ENCODE peak calls at places on chromosomes 7 and 10, in six cellular contexts. I is iPS DF 6.9; F is Panc1; S is CD8-positive, alpha-beta memory T cell; Y is naive thymus-derived CD4-positive, alpha-beta T cell; L is stomach. E is an unnamed sample.
A peak's percentile ranks its signal among the peaks of the same experiment; 100 is the strongest.

GRCh38 chr10:113007821-113008220 is 57.8 kb downstream of the TCF7L2 start:
- DNase-seq in I (no peak), F (no peak), S (no peak), Y (no peak), L (no peak), E (peak; percentile 27)

GRCh38 chr7:99036531-99037175 is 107.3 kb downstream of the SMURF1 start:
- DNase-seq in I (peak; percentile 41), F (no peak), S (no peak), Y (no peak), L (no peak), E (no peak)

GRCh38 chr10:1074748-1075358 is 18.7 kb downstream of the WDR37 start:
- DNase-seq in I (no peak), F (no peak), S (no peak), Y (no peak), L (no peak), E (peak; percentile 15)

GRCh38 chr7:129875745-129876411 is 76.9 kb downstream of the UBE2H start:
- DNase-seq in I (no peak), F (no peak), S (no peak), Y (no peak), L (no peak), E (no peak)

GRCh38 chr10:98172073-98172472 is 37.6 kb downstream of the R3HCC1L start:
- DNase-seq in I (no peak), F (no peak), S (no peak), Y (no peak), L (no peak), E (no peak)

GRCh38 chr10:25498645-25499044 is 323.8 kb downstream of the GPR158 start:
- DNase-seq in I (no peak), F (no peak), S (no peak), Y (no peak), L (no peak), E (no peak)

GRCh38 chr10:91681361-91682276 is 48.7 kb upstream of the PPP1R3C start:
- DNase-seq in I (no peak), F (no peak), S (no peak), Y (no peak), L (no peak), E (no peak)

GRCh38 chr7:30331338-30331737 is 46.9 kb downstream of the ZNRF2 start:
- DNase-seq in I (no peak), F (no peak), S (no peak), Y (no peak), L (no peak), E (no peak)

GRCh38 chr7:103859699-103860098 is 129.8 kb downstream of the RELN start:
- DNase-seq in I (no peak), F (no peak), S (no peak), Y (no peak), L (no peak), E (no peak)

GRCh38 chr10:123134058-123134914 is 1.5 kb upstream of the HMX3 start:
- DNase-seq in I (no peak), F (no peak), S (no peak), Y (no peak), L (no peak), E (no peak)

GRCh38 chr7:34900891-34901493 is 136.3 kb downstream of the DPY19L1 start:
- DNase-seq in I (peak; percentile 52), F (no peak), S (no peak), Y (no peak), L (no peak), E (peak; percentile 20)

GRCh38 chr7:108525327-108525984 is 479 bp downstream of the PNPLA8 start:
- DNase-seq in I (peak; percentile 50), F (peak; percentile 61), S (no peak), Y (no peak), L (no peak), E (no peak)

GRCh38 chr7:79702116-79702515 is 248.6 kb upstream of the MAGI2 start:
- DNase-seq in I (no peak), F (no peak), S (no peak), Y (no peak), L (no peak), E (no peak)

GRCh38 chr10:30093303-30093967 is 34.0 kb upstream of the JCAD start:
- DNase-seq in I (no peak), F (no peak), S (no peak), Y (no peak), L (no peak), E (no peak)

GRCh38 chr10:114754445-114755320 is 66.9 kb upstream of the FHIP2A start:
- DNase-seq in I (no peak), F (peak; percentile 78), S (no peak), Y (no peak), L (no peak), E (no peak)

GRCh38 chr7:24572421-24573007 is 738 bp upstream of the PALS2 start:
- DNase-seq in I (no peak), F (no peak), S (no peak), Y (peak; percentile 38), L (no peak), E (peak; percentile 29)

GRCh38 chr7:18520450-18521235 is 25.1 kb downstream of the HDAC9 start:
- DNase-seq in I (no peak), F (no peak), S (no peak), Y (no peak), L (no peak), E (no peak)

GRCh38 chr7:43594020-43594419 is 11.1 kb downstream of the STK17A start:
- DNase-seq in I (no peak), F (no peak), S (no peak), Y (no peak), L (no peak), E (no peak)

GRCh38 chr10:35409094-35409582 is 72.8 kb downstream of the CCNY start:
- DNase-seq in I (no peak), F (no peak), S (no peak), Y (no peak), L (no peak), E (no peak)

GRCh38 chr10:19651549-19651948 is 164.7 kb upstream of the PLXDC2 start:
- DNase-seq in I (no peak), F (no peak), S (no peak), Y (no peak), L (no peak), E (no peak)

GRCh38 chr7:135510603-135511183 is 791 bp upstream of the CNOT4 start:
- DNase-seq in I (no peak), F (peak; percentile 46), S (no peak), Y (no peak), L (no peak), E (no peak)

GRCh38 chr10:118108194-118109026 is 61.7 kb upstream of the RAB11FIP2 start:
- DNase-seq in I (no peak), F (no peak), S (no peak), Y (no peak), L (no peak), E (no peak)

GRCh38 chr10:77289027-77289501 is 348.5 kb downstream of the KCNMA1 start:
- DNase-seq in I (no peak), F (no peak), S (no peak), Y (no peak), L (no peak), E (no peak)

GRCh38 chr7:94509264-94509878 is at the start of gene CASD1:
- DNase-seq in I (no peak), F (no peak), S (peak; percentile 40), Y (peak; percentile 70), L (peak; percentile 55), E (peak; percentile 68)

GRCh38 chr10:32207544-32207943 is 139.4 kb downstream of the EPC1 start:
- DNase-seq in I (no peak), F (no peak), S (peak; percentile 24), Y (peak; percentile 54), L (peak; percentile 78), E (peak; percentile 71)

GRCh38 chr10:74870191-74870590 is 43.8 kb downstream of the KAT6B start:
- DNase-seq in I (no peak), F (no peak), S (no peak), Y (no peak), L (no peak), E (no peak)

GRCh38 chr7:148783801-148784527 is 85.3 kb downstream of the CUL1 start:
- DNase-seq in I (no peak), F (no peak), S (no peak), Y (no peak), L (no peak), E (no peak)

GRCh38 chr10:21514808-21515580 is 10.5 kb downstream of the SKIDA1 start:
- DNase-seq in I (no peak), F (no peak), S (no peak), Y (no peak), L (no peak), E (no peak)

GRCh38 chr10:46079831-46080585 is 33.9 kb upstream of the MSMB start:
- DNase-seq in I (no peak), F (no peak), S (no peak), Y (no peak), L (no peak), E (no peak)
- H3K27ac ChIP-seq in I (no peak overlapping the region), F (no peak overlapping the region), S (no peak overlapping the region), Y (no peak overlapping the region), L (no peak overlapping the region), E (no peak overlapping the region)

DNA sequence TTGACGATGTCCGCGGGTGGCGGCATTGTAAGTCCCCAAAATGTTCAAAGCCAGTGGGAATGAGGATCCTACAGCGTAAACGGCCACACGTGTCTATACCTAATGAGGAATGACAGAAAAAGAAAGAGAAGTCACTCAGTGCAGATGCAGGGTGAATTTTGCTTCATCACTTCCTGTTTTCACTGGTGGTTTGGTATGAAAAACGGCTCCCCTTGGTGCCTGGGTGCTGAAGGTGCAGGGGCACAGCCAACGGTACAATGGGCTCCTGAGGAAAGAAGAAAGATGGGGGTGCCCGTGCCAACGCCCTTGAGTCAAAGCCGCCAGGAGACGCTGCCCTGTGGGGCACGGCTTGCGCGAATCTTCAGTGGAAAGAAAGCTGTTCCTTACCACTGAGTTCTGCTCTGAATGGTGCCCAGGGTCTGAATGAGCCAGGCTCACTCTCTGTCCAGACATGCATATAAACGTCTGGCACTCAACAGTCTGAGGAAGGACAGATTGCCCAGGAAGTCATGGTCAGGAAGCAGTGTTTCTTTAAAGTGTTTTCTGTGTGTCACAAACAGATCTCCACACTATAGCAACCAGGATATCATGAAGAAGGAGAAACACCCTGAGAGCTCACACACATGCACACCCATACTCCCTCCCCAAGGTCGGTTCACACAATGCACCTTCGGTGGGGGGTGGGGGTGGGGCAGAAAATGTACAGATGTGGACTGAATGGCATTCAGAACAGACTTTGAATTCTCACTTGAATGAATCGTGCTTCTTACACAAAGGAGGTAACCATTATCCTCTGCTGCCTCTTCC is 105.8 kb downstream of the ELMO1 start:
- DNase-seq in I (no peak), F (no peak), S (peak; percentile 44), Y (peak; percentile 73), L (peak; percentile 31), E (peak; percentile 78)
- H3K4me3 ChIP-seq in I (no peak overlapping the region), F (no peak overlapping the region), S (peak overlapping the region; percentile 79), Y (peak overlapping the region; percentile 55), L (peak overlapping the region; percentile 22), E (peak overlapping the region; percentile 98)

GRCh38 chr10:44920252-44920651 is 9.1 kb downstream of the TMEM72 start:
- DNase-seq in I (no peak), F (no peak), S (no peak), Y (no peak), L (no peak), E (no peak)
- H3K27me3 ChIP-seq in I (no peaks in the 10 kb centered on the region), F (peaks cover 5% of the 10 kb centered on the region), S (no peaks in the 10 kb centered on the region), Y (no peaks in the 10 kb centered on the region), L (no peaks in the 10 kb centered on the region), E (peaks cover 3% of the 10 kb centered on the region)

DNA sequence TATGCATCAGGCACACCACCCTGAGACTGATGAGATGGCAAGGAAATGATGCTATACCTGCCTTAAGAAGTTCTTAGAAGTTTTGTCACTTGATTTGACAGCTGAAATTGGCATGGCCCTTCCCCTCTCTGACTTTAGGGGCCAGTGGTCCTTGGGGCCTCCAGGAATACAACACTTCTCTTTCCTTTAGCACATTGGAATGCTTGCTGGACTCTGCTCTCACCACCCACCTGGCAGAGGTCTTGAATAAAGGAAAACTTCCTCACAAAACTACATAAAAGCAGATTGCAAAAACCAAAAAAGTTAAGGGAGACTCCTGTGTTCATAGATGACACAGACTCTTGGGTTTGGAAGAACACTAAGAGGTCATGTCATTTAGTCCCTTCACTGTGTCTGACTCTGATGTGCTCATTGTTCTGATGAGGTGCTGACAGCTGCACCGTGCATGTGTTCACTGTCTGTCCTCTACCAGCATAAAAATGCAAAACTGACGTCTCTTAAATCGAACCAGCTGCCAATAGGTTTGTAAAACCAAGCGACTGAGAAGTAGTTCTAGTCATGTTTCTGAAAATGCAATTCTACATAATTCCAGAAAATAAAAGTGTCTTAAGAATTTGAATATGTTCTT is 11.4 kb downstream of the BLNK start:
- DNase-seq in I (no peak), F (no peak), S (no peak), Y (no peak), L (no peak), E (no peak)
- H3K27ac ChIP-seq in I (no peak overlapping the region), F (no peak overlapping the region), S (no peak overlapping the region), Y (no peak overlapping the region), L (peak overlapping the region; percentile 4), E (no peak overlapping the region)